ENCODE peak calls at places on chromosomes 2 and 18, in seven cellular contexts. R, D, Y, T, S, L and H are unnamed samples.

GRCh38 chr18:37393945-37394609 is 171.5 kb downstream of the CELF4 start:
- DNase-seq in D (peak; percentile 75), T (peak; percentile 89), R (peak; percentile 91), L (no peak), S (no peak), Y (no peak), H (peak; percentile 77)

GRCh38 chr2:579961-580360 is 97.2 kb downstream of the TMEM18 start:
- DNase-seq in D (no peak), T (no peak), L (no peak), S (no peak), R (no peak), Y (no peak), H (no peak)

GRCh38 chr2:236627846-236628245 is 58.2 kb downstream of the ACKR3 start:
- DNase-seq in S (no peak), R (no peak), T (no peak), L (no peak), Y (no peak), D (no peak), H (no peak)

GRCh38 chr2:201271917-201272316 is 11.6 kb downstream of the CASP8 start:
- DNase-seq in L (no peak), S (no peak), Y (no peak), T (no peak), R (no peak), D (no peak), H (no peak)

GRCh38 chr2:1727796-1728474 is 16.4 kb downstream of the PXDN start:
- DNase-seq in T (peak; percentile 41), D (no peak), Y (no peak), R (no peak), S (no peak), L (no peak), H (no peak)

GRCh38 chr2:238847841-238848565 is at the start of gene TWIST2:
- DNase-seq in S (no peak), L (no peak), R (peak; percentile 66), D (no peak), T (peak; percentile 74), Y (no peak), H (no peak)

GRCh38 chr18:58348947-58349346 is 279.9 kb downstream of the ALPK2 start:
- DNase-seq in L (no peak), D (no peak), T (no peak), Y (no peak), S (no peak), R (no peak), H (no peak)

GRCh38 chr2:62208758-62209114 is 12.8 kb downstream of the B3GNT2 start:
- DNase-seq in R (no peak), L (no peak), T (no peak), D (no peak), Y (no peak), S (no peak), H (peak; percentile 29)

GRCh38 chr2:26394694-26395093 is 7.0 kb upstream of the DRC1 start:
- DNase-seq in D (no peak), T (no peak), L (no peak), S (no peak), R (no peak), Y (no peak), H (no peak)

GRCh38 chr18:36229188-36229587 is 41.9 kb downstream of the MOCOS start:
- DNase-seq in D (no peak), L (no peak), R (no peak), T (no peak), S (no peak), Y (no peak), H (no peak)

DNA sequence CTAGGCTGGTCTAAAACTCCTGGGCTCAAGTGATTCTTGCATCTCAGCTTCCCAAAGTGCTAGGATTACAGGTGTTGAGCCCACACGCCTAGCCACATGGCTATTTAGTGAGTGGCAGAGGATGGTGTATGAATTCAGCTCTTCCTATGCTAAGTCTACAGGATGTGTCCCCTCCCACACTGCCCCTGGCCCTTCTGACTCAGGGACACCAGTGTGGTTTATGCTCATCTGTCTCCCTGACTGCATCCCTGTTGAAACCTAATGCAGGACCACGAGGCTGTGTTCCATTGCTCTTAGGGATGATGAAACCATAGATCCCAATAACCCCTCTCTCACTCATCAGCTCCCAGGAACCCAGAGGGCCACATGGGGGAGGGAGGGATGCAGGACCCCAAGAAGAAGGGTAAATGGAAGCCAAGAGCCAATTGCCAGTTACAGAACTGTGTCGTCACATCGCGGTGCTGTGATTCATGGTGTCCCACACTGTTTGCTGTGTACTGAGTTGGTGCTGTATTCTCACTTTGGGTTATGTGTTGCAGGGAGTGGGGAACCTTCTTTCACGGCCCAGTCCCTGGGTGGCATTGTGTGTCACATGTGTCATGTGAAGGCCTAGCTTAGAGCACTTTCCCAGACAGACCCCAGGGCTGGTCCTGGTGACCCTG is 102.9 kb upstream of the HAAO start:
- DNase-seq in L (no peak), R (no peak), S (no peak), Y (no peak), T (no peak), D (no peak), H (no peak)
- TF ChIP-seq SP1 in L (no peak), R (no peak), S (no peak), Y (no peak), T (no peak), D (no peak), H (no peak)

DNA sequence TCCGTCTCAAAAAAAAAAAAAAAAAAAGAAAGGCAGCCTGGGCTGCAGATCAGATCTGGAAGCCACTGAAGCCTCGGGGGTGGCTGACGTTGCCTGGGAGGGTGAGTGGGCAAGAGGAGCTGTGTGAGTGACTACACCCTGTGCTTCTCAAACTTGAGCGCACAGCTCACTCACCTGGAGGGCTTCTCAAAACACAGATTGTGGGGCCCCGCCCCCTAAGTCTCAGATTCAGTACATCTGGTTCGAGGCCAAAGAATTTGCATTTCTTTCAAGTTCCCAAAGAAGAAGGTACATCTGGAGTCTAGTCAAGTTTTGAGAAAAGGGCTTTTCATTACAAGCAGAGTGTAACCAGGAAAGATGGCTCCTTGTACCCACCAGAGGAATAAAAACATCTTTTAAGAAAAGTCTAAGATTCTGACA is 97.7 kb upstream of the CAB39 start:
- DNase-seq in L (peak; percentile 85), S (no peak), R (no peak), T (peak; percentile 43), Y (no peak), D (no peak), H (no peak)
- TF ChIP-seq SP1 in L (no peak), S (no peak), R (no peak), T (no peak), Y (no peak), D (no peak), H (no peak)

GRCh38 chr2:11068856-11069526 is 86.3 kb upstream of the SLC66A3 start:
- DNase-seq in L (no peak), S (no peak), R (no peak), Y (no peak), T (no peak), D (no peak), H (no peak)

GRCh38 chr2:11068079-11068741 is 87.1 kb upstream of the SLC66A3 start:
- DNase-seq in Y (no peak), R (no peak), S (no peak), L (no peak), T (peak; percentile 27), D (no peak), H (no peak)

GRCh38 chr2:11069566-11070185 is 85.6 kb upstream of the SLC66A3 start:
- DNase-seq in Y (no peak), L (no peak), T (peak; percentile 30), S (no peak), R (no peak), D (no peak), H (no peak)

GRCh38 chr2:11067221-11068078 is 87.8 kb upstream of the SLC66A3 start:
- DNase-seq in R (no peak), L (no peak), D (no peak), Y (no peak), S (no peak), T (peak; percentile 24), H (no peak)

GRCh38 chr2:11065833-11066232 is 89.4 kb upstream of the SLC66A3 start:
- DNase-seq in R (no peak), Y (no peak), S (no peak), T (no peak), D (no peak), L (no peak), H (no peak)
- TF ChIP-seq SP1 in R (no peak), Y (no peak), S (no peak), T (no peak), D (no peak), L (no peak), H (no peak)

GRCh38 chr2:129331638-129332037 is 647.8 kb upstream of the RAB6C start:
- DNase-seq in R (peak; percentile 34), Y (no peak), L (no peak), T (peak; percentile 53), D (no peak), S (no peak), H (no peak)
- TF ChIP-seq SP1 in R (no peak), Y (no peak), L (no peak), T (no peak), D (no peak), S (no peak), H (no peak)

DNA sequence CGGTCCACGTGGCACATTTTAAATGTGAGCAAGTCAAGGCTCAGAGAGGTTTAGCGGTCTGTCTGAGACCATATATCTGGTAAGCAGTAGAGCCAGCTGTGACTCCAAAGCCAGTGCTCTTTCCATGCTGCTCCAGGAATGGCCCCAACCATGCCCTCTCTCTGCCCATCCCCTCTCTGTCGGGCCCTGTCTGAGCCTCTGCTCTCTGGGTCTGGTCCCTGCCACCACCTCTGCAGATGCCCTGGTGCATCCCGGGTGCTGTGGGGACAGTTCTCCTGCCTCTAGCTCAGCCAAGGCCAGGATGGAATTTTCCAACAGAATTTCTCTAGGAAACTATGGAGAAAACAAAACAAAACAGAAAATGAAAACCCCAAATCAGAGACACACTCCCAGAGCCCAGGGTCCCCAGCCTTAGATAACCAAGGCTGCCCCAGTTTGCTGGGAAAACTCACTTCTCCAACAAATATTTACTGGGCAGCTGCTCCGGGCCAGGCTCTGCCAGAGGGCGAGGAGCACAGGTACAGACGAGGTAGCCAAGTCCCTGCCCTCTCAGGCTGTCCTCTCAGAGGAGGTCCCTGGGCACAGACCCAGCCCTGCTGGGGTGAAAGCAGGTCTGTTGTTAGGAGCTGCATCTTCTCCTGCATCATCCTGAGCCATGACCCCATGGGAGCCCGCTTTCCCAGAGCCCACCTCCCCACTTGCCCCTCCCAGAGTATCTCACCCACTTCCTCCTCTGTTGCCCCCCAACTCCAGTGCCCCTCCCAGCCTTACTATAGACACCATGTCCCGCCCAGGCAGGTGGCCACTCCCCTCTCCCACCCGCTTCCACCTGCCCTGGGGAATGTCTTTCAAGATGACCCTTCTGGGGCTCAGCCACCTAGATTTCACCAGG is 9.1 kb downstream of the ADRA2B start:
- DNase-seq in T (no peak), Y (no peak), R (peak; percentile 9), D (no peak), S (no peak), L (no peak), H (no peak)
- TF ChIP-seq SP1 in T (no peak), Y (no peak), R (no peak), D (no peak), S (no peak), L (no peak), H (no peak)